ENCODE peak calls at places on chromosome 22, in nine cellular contexts. One of them, this sample, is unnamed. For H3K4me1, the result is how much of the 10 kb centered on the place peaks cover.

GRCh38 chr22:47334596-47334995 is 572.1 kb downstream of the TBC1D22A start:
- DNase-seq in colonic mucosa: no peak
- DNase-seq in H9: no peak
- DNase-seq in GM12878: no peak
- DNase-seq in MM.1S: no peak
- DNase-seq in tibial nerve: no peak
- DNase-seq in neural progenitor cell: no peak
- DNase-seq in lower lobe of right lung: no peak
- DNase-seq in spleen: no peak
- DNase-seq in this sample: no peak

GRCh38 chr22:35619336-35620094 is 2.4 kb upstream of the MB start:
- DNase-seq in lower lobe of right lung: no peak
- DNase-seq in colonic mucosa: no peak
- DNase-seq in tibial nerve: no peak
- DNase-seq in GM12878: no peak
- DNase-seq in H9: peak
- DNase-seq in neural progenitor cell: no peak
- DNase-seq in MM.1S: no peak
- DNase-seq in spleen: no peak
- DNase-seq in this sample: no peak

GRCh38 chr22:37258810-37259472 is 14.9 kb upstream of the RAC2 start:
- DNase-seq in spleen: peak
- DNase-seq in lower lobe of right lung: peak
- DNase-seq in MM.1S: no peak
- DNase-seq in neural progenitor cell: no peak
- DNase-seq in H9: peak
- DNase-seq in tibial nerve: no peak
- DNase-seq in GM12878: no peak
- DNase-seq in colonic mucosa: no peak
- DNase-seq in this sample: peak

GRCh38 chr22:36872084-36872483 is 11.3 kb downstream of the NCF4 start:
- DNase-seq in colonic mucosa: no peak
- DNase-seq in MM.1S: no peak
- DNase-seq in lower lobe of right lung: no peak
- DNase-seq in tibial nerve: no peak
- DNase-seq in spleen: no peak
- DNase-seq in neural progenitor cell: no peak
- DNase-seq in GM12878: no peak
- DNase-seq in H9: no peak
- DNase-seq in this sample: no peak

GRCh38 chr22:43858156-43858895 is 4.0 kb downstream of the SULT4A1 start:
- DNase-seq in MM.1S: no peak
- DNase-seq in lower lobe of right lung: no peak
- DNase-seq in neural progenitor cell: no peak
- DNase-seq in colonic mucosa: no peak
- DNase-seq in spleen: peak
- DNase-seq in GM12878: no peak
- DNase-seq in tibial nerve: no peak
- DNase-seq in H9: peak
- DNase-seq in this sample: no peak

GRCh38 chr22:29731058-29731850 is 11.5 kb downstream of the CABP7 start:
- DNase-seq in MM.1S: no peak
- DNase-seq in H9: no peak
- DNase-seq in lower lobe of right lung: no peak
- DNase-seq in colonic mucosa: no peak
- DNase-seq in GM12878: no peak
- DNase-seq in tibial nerve: no peak
- DNase-seq in spleen: no peak
- DNase-seq in neural progenitor cell: no peak
- DNase-seq in this sample: no peak

GRCh38 chr22:42142771-42143461 is 12.3 kb upstream of the CYP2D6 start:
- DNase-seq in H9: no peak
- DNase-seq in tibial nerve: no peak
- DNase-seq in neural progenitor cell: no peak
- DNase-seq in lower lobe of right lung: no peak
- DNase-seq in spleen: no peak
- DNase-seq in GM12878: no peak
- DNase-seq in MM.1S: no peak
- DNase-seq in colonic mucosa: no peak
- DNase-seq in this sample: no peak

GRCh38 chr22:31585161-31585859 is 76.7 kb downstream of the PISD start:
- DNase-seq in neural progenitor cell: no peak
- DNase-seq in tibial nerve: no peak
- DNase-seq in GM12878: no peak
- DNase-seq in colonic mucosa: no peak
- DNase-seq in MM.1S: no peak
- DNase-seq in lower lobe of right lung: no peak
- DNase-seq in spleen: no peak
- DNase-seq in H9: no peak
- DNase-seq in this sample: peak

GRCh38 chr22:47296405-47297260 is 534.2 kb downstream of the TBC1D22A start:
- DNase-seq in lower lobe of right lung: no peak
- DNase-seq in GM12878: no peak
- DNase-seq in MM.1S: no peak
- DNase-seq in neural progenitor cell: no peak
- DNase-seq in H9: no peak
- DNase-seq in spleen: no peak
- DNase-seq in colonic mucosa: no peak
- DNase-seq in tibial nerve: no peak
- DNase-seq in this sample: no peak

GRCh38 chr22:24481641-24482040 is 13.5 kb upstream of the UPB1 start:
- DNase-seq in tibial nerve: no peak
- DNase-seq in H9: no peak
- DNase-seq in lower lobe of right lung: no peak
- DNase-seq in spleen: no peak
- DNase-seq in MM.1S: no peak
- DNase-seq in neural progenitor cell: no peak
- DNase-seq in GM12878: no peak
- DNase-seq in colonic mucosa: no peak
- DNase-seq in this sample: no peak

GRCh38 chr22:50528682-50529415 is 963 bp downstream of the TYMP start:
- DNase-seq in H9: no peak
- DNase-seq in tibial nerve: no peak
- DNase-seq in MM.1S: no peak
- DNase-seq in colonic mucosa: no peak
- DNase-seq in neural progenitor cell: no peak
- DNase-seq in spleen: no peak
- DNase-seq in GM12878: no peak
- DNase-seq in lower lobe of right lung: peak
- DNase-seq in this sample: no peak
- H3K4me1 ChIP-seq in H9: under half
- H3K4me1 ChIP-seq in tibial nerve: under half
- H3K4me1 ChIP-seq in MM.1S: under half
- H3K4me1 ChIP-seq in colonic mucosa: under half
- H3K4me1 ChIP-seq in neural progenitor cell: under half
- H3K4me1 ChIP-seq in spleen: half or more
- H3K4me1 ChIP-seq in GM12878: under half
- H3K4me1 ChIP-seq in lower lobe of right lung: half or more
- H3K4me1 ChIP-seq in this sample: under half

DNA sequence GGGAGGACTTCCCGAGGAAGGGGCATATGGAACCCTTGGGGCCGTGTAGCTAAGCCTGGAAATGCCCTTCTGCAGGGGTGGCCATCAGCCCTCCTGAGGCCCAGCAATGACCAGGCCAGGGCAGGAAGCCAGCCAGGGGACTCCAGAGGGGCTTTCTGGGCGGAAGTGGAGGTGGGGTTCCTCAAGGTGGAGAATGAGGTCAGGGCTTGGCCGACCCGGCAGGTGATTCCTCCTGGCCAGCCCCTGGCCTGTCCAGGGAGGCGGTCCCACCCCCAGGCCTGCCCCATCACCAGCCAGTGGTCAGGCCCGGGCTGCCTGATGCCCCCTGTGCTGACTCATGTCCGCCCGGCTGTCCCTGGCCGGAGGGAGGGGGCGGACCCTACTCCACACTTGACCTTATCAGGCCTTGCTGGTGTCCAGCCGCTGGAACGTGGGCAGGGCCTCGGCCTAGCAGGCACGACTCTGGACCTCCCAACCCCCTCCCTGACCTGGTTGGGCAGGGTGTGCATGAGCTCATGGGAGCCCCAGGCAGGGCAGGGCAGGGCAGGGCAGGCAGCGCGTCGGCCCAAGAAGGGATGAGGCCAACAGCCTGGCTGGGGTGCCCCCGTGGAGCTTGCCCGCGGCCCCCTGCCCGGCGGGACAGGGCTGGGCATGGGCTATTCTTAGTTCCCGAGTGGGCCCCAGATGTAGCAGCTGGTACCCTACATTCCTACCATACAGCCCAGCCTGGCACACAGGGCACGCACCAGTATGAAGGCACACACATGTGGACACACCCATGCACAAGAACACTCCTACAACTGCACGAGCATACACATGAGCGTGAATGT is 35.9 kb downstream of the RPL3 start:
- DNase-seq in colonic mucosa: no peak
- DNase-seq in GM12878: no peak
- DNase-seq in MM.1S: no peak
- DNase-seq in spleen: peak
- DNase-seq in H9: no peak
- DNase-seq in lower lobe of right lung: peak
- DNase-seq in neural progenitor cell: no peak
- DNase-seq in tibial nerve: no peak
- DNase-seq in this sample: no peak
- H3K4me1 ChIP-seq in colonic mucosa: under half
- H3K4me1 ChIP-seq in GM12878: under half
- H3K4me1 ChIP-seq in MM.1S: under half
- H3K4me1 ChIP-seq in spleen: half or more
- H3K4me1 ChIP-seq in H9: under half
- H3K4me1 ChIP-seq in lower lobe of right lung: half or more
- H3K4me1 ChIP-seq in neural progenitor cell: under half
- H3K4me1 ChIP-seq in tibial nerve: under half
- H3K4me1 ChIP-seq in this sample: under half

DNA sequence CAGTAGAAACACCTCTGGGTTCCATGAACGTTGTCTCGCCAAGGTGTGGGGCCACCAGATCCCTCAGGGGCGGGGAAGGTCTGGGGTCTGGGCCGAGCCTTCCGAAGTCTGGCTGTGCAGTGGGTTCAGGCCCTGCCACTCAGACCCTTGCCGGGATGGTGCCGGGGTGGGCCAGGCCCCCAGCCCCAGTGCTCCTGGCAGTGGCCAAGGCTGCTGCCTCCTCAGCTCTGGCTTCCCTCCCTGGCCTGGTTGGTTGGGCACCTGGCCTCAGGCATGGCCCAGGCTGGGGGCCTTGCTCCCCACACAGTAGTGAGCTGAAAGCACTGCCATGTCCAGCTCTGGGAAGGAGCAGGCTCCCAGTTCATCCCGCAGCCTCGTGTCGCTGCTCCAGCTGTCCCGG is 48.2 kb upstream of the PPARA start:
- DNase-seq in GM12878: no peak
- DNase-seq in H9: no peak
- DNase-seq in lower lobe of right lung: no peak
- DNase-seq in spleen: no peak
- DNase-seq in MM.1S: no peak
- DNase-seq in neural progenitor cell: no peak
- DNase-seq in tibial nerve: no peak
- DNase-seq in colonic mucosa: no peak
- DNase-seq in this sample: no peak
- H3K4me1 ChIP-seq in GM12878: under half
- H3K4me1 ChIP-seq in H9: under half
- H3K4me1 ChIP-seq in lower lobe of right lung: half or more
- H3K4me1 ChIP-seq in spleen: half or more
- H3K4me1 ChIP-seq in MM.1S: under half
- H3K4me1 ChIP-seq in neural progenitor cell: under half
- H3K4me1 ChIP-seq in tibial nerve: half or more
- H3K4me1 ChIP-seq in colonic mucosa: under half
- H3K4me1 ChIP-seq in this sample: under half

GRCh38 chr22:50134481-50134880 is 36.0 kb upstream of the PANX2 start:
- DNase-seq in MM.1S: no peak
- DNase-seq in neural progenitor cell: no peak
- DNase-seq in H9: no peak
- DNase-seq in spleen: no peak
- DNase-seq in GM12878: no peak
- DNase-seq in colonic mucosa: no peak
- DNase-seq in tibial nerve: no peak
- DNase-seq in lower lobe of right lung: no peak
- DNase-seq in this sample: no peak
- H3K4me1 ChIP-seq in MM.1S: under half
- H3K4me1 ChIP-seq in neural progenitor cell: under half
- H3K4me1 ChIP-seq in H9: under half
- H3K4me1 ChIP-seq in spleen: under half
- H3K4me1 ChIP-seq in GM12878: under half
- H3K4me1 ChIP-seq in colonic mucosa: under half
- H3K4me1 ChIP-seq in tibial nerve: under half
- H3K4me1 ChIP-seq in lower lobe of right lung: under half
- H3K4me1 ChIP-seq in this sample: under half